ENCODE peak calls at places on chromosomes 2 and 18, in four cellular contexts. Q is adipocyte, K is kidney, C is AG10803. D is an unnamed sample.

GRCh38 chr2:237479747-237480146 is 7.3 kb upstream of the MLPH start:
- DNase-seq in Q (no peak), C (peak; percentile 43), K (no peak), D (no peak)

GRCh38 chr2:237154894-237155851 is 69.5 kb downstream of the COPS8 start:
- DNase-seq in K (no peak), Q (no peak), C (no peak), D (no peak)

GRCh38 chr2:31889044-31889443 is 121.8 kb downstream of the MEMO1 start:
- DNase-seq in K (no peak), C (no peak), Q (peak; percentile 30), D (no peak)

GRCh38 chr18:42095732-42096377 is 140.8 kb downstream of the PIK3C3 start:
- DNase-seq in K (no peak), C (no peak), Q (no peak), D (no peak)

GRCh38 chr18:45666006-45666405 is 50.7 kb downstream of the SLC14A2 start:
- DNase-seq in Q (no peak), C (no peak), K (no peak), D (no peak)

GRCh38 chr2:119897996-119898395 is 114.9 kb upstream of the EPB41L5 start:
- DNase-seq in K (no peak), Q (no peak), C (no peak), D (no peak)

GRCh38 chr2:68936462-68936861 is 16.2 kb downstream of the GKN2 start:
- DNase-seq in Q (peak; percentile 56), K (no peak), C (peak; percentile 68), D (peak; percentile 90)

GRCh38 chr2:38407111-38407682 is 30.1 kb upstream of the ATL2 start:
- DNase-seq in Q (no peak), C (no peak), K (no peak), D (no peak)

GRCh38 chr2:26235089-26235488 is 9.3 kb downstream of the HADHA start:
- DNase-seq in C (no peak), Q (no peak), K (no peak), D (peak; percentile 9)

GRCh38 chr2:239025081-239025801 is 177.4 kb downstream of the TWIST2 start:
- DNase-seq in C (peak; percentile 58), K (no peak), Q (peak; percentile 39), D (peak; percentile 84)

GRCh38 chr2:201280191-201281040 is 20.1 kb downstream of the CASP8 start:
- DNase-seq in C (no peak), K (no peak), Q (no peak), D (no peak)

GRCh38 chr2:140654565-140654964 is 1476.3 kb downstream of the LRP1B start:
- DNase-seq in K (no peak), C (no peak), Q (peak; percentile 6), D (no peak)

D was measured in EH.